ENCODE peak calls at places on chromosomes 16 and 17, in six cellular contexts. One of them, this sample, is unnamed.

GRCh38 chr17:6124856-6125255 is 54.7 kb downstream of the WSCD1 start:
- DNase-seq in stimulated activated CD4-positive, alpha-beta T cell treated with anti-CD3 and anti-CD28 coated beads, Interleukin-4, amount 100 ng/mL, for 4 hours: no peak
- DNase-seq in iris pigment epithelial cell: no peak
- DNase-seq in retina: no peak
- DNase-seq in ovary: no peak
- DNase-seq in fibroblast of the aortic adventitia: no peak
- DNase-seq in this sample: no peak

GRCh38 chr17:47253541-47254402 is at the start of gene ITGB3:
- DNase-seq in stimulated activated CD4-positive, alpha-beta T cell treated with anti-CD3 and anti-CD28 coated beads, Interleukin-4, amount 100 ng/mL, for 4 hours: peak
- DNase-seq in iris pigment epithelial cell: peak
- DNase-seq in retina: peak
- DNase-seq in ovary: peak
- DNase-seq in fibroblast of the aortic adventitia: peak
- DNase-seq in this sample: no peak

GRCh38 chr16:55842369-55843104 is 9.6 kb upstream of the CES1 start:
- DNase-seq in stimulated activated CD4-positive, alpha-beta T cell treated with anti-CD3 and anti-CD28 coated beads, Interleukin-4, amount 100 ng/mL, for 4 hours: no peak
- DNase-seq in iris pigment epithelial cell: peak
- DNase-seq in retina: peak
- DNase-seq in ovary: no peak
- DNase-seq in fibroblast of the aortic adventitia: peak
- DNase-seq in this sample: peak

GRCh38 chr17:64399767-64400156 is 9.1 kb upstream of the PECAM1 start:
- DNase-seq in stimulated activated CD4-positive, alpha-beta T cell treated with anti-CD3 and anti-CD28 coated beads, Interleukin-4, amount 100 ng/mL, for 4 hours: no peak
- DNase-seq in iris pigment epithelial cell: no peak
- DNase-seq in retina: no peak
- DNase-seq in ovary: no peak
- DNase-seq in fibroblast of the aortic adventitia: no peak
- DNase-seq in this sample: no peak

GRCh38 chr16:12685806-12686205 is 117.9 kb downstream of the CPPED1 start:
- DNase-seq in stimulated activated CD4-positive, alpha-beta T cell treated with anti-CD3 and anti-CD28 coated beads, Interleukin-4, amount 100 ng/mL, for 4 hours: no peak
- DNase-seq in iris pigment epithelial cell: no peak
- DNase-seq in retina: no peak
- DNase-seq in ovary: no peak
- DNase-seq in fibroblast of the aortic adventitia: no peak
- DNase-seq in this sample: no peak

GRCh38 chr17:10798910-10799309 is 5.0 kb downstream of the TMEM238L start:
- DNase-seq in stimulated activated CD4-positive, alpha-beta T cell treated with anti-CD3 and anti-CD28 coated beads, Interleukin-4, amount 100 ng/mL, for 4 hours: no peak
- DNase-seq in iris pigment epithelial cell: no peak
- DNase-seq in retina: no peak
- DNase-seq in ovary: no peak
- DNase-seq in fibroblast of the aortic adventitia: no peak
- DNase-seq in this sample: no peak

GRCh38 chr16:72149676-72150464 is 22.1 kb downstream of the PMFBP1 start:
- DNase-seq in stimulated activated CD4-positive, alpha-beta T cell treated with anti-CD3 and anti-CD28 coated beads, Interleukin-4, amount 100 ng/mL, for 4 hours: no peak
- DNase-seq in iris pigment epithelial cell: no peak
- DNase-seq in retina: no peak
- DNase-seq in ovary: no peak
- DNase-seq in fibroblast of the aortic adventitia: no peak
- DNase-seq in this sample: no peak

GRCh38 chr17:37043201-37043600 is 94.4 kb downstream of the AATF start:
- DNase-seq in stimulated activated CD4-positive, alpha-beta T cell treated with anti-CD3 and anti-CD28 coated beads, Interleukin-4, amount 100 ng/mL, for 4 hours: no peak
- DNase-seq in iris pigment epithelial cell: peak
- DNase-seq in retina: no peak
- DNase-seq in ovary: no peak
- DNase-seq in fibroblast of the aortic adventitia: no peak
- DNase-seq in this sample: no peak

GRCh38 chr17:49227436-49228261 is 2.9 kb downstream of the PHOSPHO1 start:
- DNase-seq in stimulated activated CD4-positive, alpha-beta T cell treated with anti-CD3 and anti-CD28 coated beads, Interleukin-4, amount 100 ng/mL, for 4 hours: peak
- DNase-seq in iris pigment epithelial cell: peak
- DNase-seq in retina: peak
- DNase-seq in ovary: peak
- DNase-seq in fibroblast of the aortic adventitia: peak
- DNase-seq in this sample: peak

GRCh38 chr17:59753522-59754467 is 46.3 kb downstream of the VMP1 start:
- DNase-seq in stimulated activated CD4-positive, alpha-beta T cell treated with anti-CD3 and anti-CD28 coated beads, Interleukin-4, amount 100 ng/mL, for 4 hours: no peak
- DNase-seq in iris pigment epithelial cell: peak
- DNase-seq in retina: peak
- DNase-seq in ovary: no peak
- DNase-seq in fibroblast of the aortic adventitia: peak
- DNase-seq in this sample: peak

This sample was measured in astrocyte of the cerebellum.